ENCODE peak calls at places on chromosomes 12 and 14, in five cellular contexts. P, O, R, C and K are unnamed samples.

GRCh38 chr12:3998397-3998796 is 125.2 kb upstream of the PARP11 start:
- DNase-seq in C (no peak), R (no peak), P (no peak), O (no peak), K (no peak)

GRCh38 chr14:103378042-103378854 is 7.0 kb upstream of the MARK3 start:
- DNase-seq in O (peak), R (no peak), C (no peak), P (no peak), K (peak)

GRCh38 chr12:91913651-91914050 is 232.0 kb downstream of the BTG1 start:
- DNase-seq in O (no peak), R (no peak), C (no peak), P (no peak), K (no peak)

GRCh38 chr12:8681129-8681902 is 16.5 kb upstream of the RIMKLB start:
- DNase-seq in O (no peak), R (no peak), P (peak), C (no peak), K (no peak)

GRCh38 chr12:11650279-11650696 is 814 bp downstream of the ETV6 start:
- DNase-seq in O (no peak), P (no peak), R (no peak), C (no peak), K (no peak)

GRCh38 chr14:71206766-71207371 is 299.6 kb downstream of the PCNX1 start:
- DNase-seq in P (peak), C (no peak), O (no peak), R (no peak), K (no peak)

GRCh38 chr14:31410048-31410654 is 10.2 kb downstream of the HEATR5A start:
- DNase-seq in C (no peak), O (no peak), R (no peak), P (no peak), K (no peak)

GRCh38 chr14:77309122-77309521 is 11.6 kb downstream of the POMT2 start:
- DNase-seq in R (no peak), P (no peak), O (no peak), C (no peak), K (no peak)

GRCh38 chr12:14850929-14851663 is 7.8 kb upstream of the ART4 start:
- DNase-seq in C (peak), O (no peak), R (no peak), P (no peak), K (no peak)

GRCh38 chr14:104423224-104423681 is 156.3 kb upstream of the C14orf180 start:
- DNase-seq in C (no peak), O (no peak), P (no peak), R (no peak), K (no peak)

GRCh38 chr12:32755051-32755653 is 545 bp downstream of the YARS2 start:
- DNase-seq in P (peak), C (peak), R (peak), O (peak), K (peak)

GRCh38 chr14:100644784-100645183 is 57.6 kb upstream of the BEGAIN start:
- DNase-seq in O (no peak), P (no peak), R (no peak), C (no peak), K (peak)

DNA sequence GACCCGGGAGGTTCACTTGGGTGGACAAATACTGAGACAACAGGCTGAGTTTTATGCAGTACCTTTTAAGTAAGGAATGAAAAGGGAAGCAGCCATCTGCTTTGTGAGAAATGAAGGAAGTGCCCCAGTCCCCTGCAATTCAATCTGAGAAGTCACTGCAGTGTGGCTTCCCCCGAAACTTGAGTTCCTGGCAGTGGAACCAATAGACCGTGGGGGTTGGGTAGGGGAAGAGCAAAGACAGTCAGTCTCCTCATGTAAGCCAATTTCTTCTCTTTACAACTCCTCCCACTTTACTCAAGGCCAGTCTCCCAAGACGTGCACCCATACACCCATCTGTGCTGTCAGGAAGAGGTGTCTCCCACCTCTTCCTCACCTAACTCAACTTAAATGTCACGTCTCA is 206.5 kb downstream of the BCAT1 start:
- DNase-seq in P (no peak), R (no peak), O (no peak), C (peak), K (no peak)
- TF ChIP-seq HDAC2 in P (no peak), R (no peak), O (no peak), C (no peak), K (no peak)

GRCh38 chr14:90660865-90661570 is 155.2 kb downstream of the TTC7B start:
- DNase-seq in R (no peak), C (no peak), P (no peak), O (no peak), K (no peak)

GRCh38 chr14:90655829-90656228 is 160.4 kb downstream of the TTC7B start:
- DNase-seq in R (no peak), O (no peak), P (no peak), C (no peak), K (no peak)

GRCh38 chr14:90656986-90657385 is 159.2 kb downstream of the TTC7B start:
- DNase-seq in O (no peak), R (no peak), P (no peak), C (no peak), K (no peak)

GRCh38 chr14:90661881-90662280 is 154.3 kb downstream of the TTC7B start:
- DNase-seq in P (no peak), R (no peak), O (no peak), C (no peak), K (no peak)

DNA sequence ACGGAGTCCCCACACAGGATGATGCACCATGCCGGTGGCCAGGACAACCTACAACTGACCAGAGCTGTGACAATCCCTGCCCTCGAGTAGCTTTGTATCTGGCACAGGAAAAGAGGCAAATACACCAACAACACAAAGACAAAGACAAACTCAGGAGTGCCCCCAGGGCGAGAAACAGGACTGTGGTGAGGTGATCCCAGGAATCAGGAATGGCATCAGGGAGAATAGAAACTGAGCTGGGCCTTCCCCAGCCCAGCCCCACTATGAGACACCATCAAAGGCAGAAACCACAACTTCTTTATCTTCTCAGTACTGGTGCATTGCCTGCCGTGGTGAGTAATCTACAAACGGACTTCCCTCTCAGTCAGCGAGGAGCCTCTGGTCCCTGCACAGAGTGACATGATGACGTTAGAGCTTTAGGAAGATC is 157.7 kb downstream of the TTC7B start:
- DNase-seq in R (no peak), C (no peak), O (no peak), P (no peak), K (no peak)
- TF ChIP-seq HDAC2 in R (no peak), C (no peak), O (no peak), P (no peak), K (no peak)

GRCh38 chr12:57603758-57604453 is 718 bp upstream of the DTX3 start:
- DNase-seq in O (no peak), C (no peak), R (no peak), P (no peak), K (no peak)

GRCh38 chr12:57603323-57603722 is 1.3 kb upstream of the DTX3 start:
- DNase-seq in C (no peak), O (no peak), P (no peak), R (no peak), K (no peak)

GRCh38 chr12:57602544-57602943 is 2.1 kb upstream of the DTX3 start:
- DNase-seq in R (no peak), C (no peak), O (no peak), P (no peak), K (no peak)

GRCh38 chr12:57604454-57605307 is at the start of gene DTX3:
- DNase-seq in C (no peak), O (no peak), R (no peak), P (no peak), K (no peak)

DNA sequence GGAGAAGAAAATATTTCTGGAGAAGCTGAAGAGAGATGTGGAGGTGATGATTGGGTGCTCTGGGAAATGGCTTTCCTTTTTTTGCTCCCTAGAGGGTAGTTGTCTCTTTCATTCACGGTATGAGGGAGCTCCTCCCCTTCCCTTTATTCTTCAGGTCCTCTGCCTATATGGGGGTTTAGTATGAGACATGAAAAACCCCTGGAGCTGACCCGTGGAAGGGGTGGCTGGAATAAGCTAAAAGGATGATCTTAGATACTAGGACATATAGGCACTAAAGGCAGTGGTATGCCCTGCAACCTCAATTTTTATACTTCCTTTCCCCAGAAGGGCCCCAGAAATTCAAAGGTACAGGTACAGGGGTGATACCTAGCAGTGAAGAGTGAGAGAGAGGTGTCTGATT is 4.2 kb upstream of the DTX3 start:
- DNase-seq in C (no peak), O (no peak), P (no peak), R (no peak), K (no peak)
- TF ChIP-seq HDAC2 in C (no peak), O (no peak), P (no peak), R (no peak), K (no peak)

DNA sequence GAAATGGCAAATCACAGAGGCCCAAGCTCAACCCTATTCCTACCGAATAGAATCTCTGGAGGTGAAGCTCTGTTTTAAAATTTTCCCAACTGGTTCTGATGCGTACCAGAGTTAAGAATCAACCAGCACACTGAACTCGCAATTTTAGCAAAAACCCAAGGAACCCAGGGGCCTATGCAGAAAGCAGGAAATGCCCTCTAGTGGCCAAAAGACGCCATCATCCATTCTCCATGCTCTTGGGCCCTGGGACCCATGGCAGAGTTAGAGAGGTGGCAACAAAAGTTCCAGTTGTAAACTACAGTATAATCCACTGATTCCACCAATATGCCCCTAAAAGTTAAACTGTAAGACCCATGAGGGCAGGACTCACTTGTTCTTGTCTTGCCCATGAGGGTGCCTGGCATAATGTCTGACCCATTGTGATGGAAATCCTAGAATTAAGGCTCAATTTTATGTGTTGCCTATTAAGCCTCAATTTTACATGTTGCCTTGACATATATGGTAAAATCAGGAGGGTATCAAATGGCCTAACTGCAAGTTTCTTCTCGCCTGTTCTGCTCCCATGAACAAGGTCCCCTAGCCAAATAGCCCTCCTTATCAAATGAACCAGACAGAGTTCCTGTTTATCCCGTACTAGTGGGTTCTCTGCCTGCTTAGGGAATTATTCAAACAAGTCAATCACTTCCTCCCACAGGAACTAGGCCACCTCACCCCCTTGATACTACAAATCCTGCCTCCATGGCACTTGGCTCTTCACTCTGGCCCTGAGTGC is 137.5 kb upstream of the CPM start:
- DNase-seq in R (peak), C (no peak), P (peak), O (peak), K (peak)
- TF ChIP-seq HDAC2 in R (no peak), C (no peak), P (no peak), O (no peak), K (no peak)

DNA sequence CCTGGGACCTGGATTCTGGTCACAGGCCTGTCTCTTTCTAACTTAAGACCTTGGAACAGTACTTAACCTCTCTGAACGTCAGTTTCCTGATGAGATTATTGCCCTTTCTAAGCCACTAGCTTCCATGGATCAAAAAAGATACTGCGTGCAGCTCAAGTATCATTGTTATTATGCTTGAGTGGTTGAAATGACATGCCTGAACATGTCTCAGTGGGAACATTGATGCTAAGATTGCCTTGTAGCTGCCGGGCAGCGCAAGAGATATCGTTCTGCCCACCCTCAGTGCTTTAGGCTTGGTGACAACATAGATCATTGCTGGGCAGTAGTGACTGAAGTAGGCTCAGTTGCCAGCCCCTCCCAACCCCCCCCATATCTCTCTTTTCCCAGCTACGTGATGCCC is 131.9 kb downstream of the SMOC1 start:
- DNase-seq in P (no peak), C (no peak), R (no peak), O (no peak), K (no peak)
- TF ChIP-seq HDAC2 in P (no peak), C (no peak), R (no peak), O (no peak), K (no peak)

GRCh38 chr14:72616811-72617210 is 277.1 kb downstream of the DPF3 start:
- DNase-seq in R (no peak), C (no peak), O (no peak), P (no peak), K (no peak)

GRCh38 chr14:72616294-72616693 is 277.6 kb downstream of the DPF3 start:
- DNase-seq in O (no peak), R (no peak), P (no peak), C (no peak), K (no peak)

GRCh38 chr14:72618424-72618823 is 275.5 kb downstream of the DPF3 start:
- DNase-seq in C (no peak), R (no peak), P (no peak), O (no peak), K (no peak)

GRCh38 chr14:72619071-72619710 is 274.7 kb downstream of the DPF3 start:
- DNase-seq in C (no peak), R (no peak), P (no peak), O (no peak), K (no peak)

DNA sequence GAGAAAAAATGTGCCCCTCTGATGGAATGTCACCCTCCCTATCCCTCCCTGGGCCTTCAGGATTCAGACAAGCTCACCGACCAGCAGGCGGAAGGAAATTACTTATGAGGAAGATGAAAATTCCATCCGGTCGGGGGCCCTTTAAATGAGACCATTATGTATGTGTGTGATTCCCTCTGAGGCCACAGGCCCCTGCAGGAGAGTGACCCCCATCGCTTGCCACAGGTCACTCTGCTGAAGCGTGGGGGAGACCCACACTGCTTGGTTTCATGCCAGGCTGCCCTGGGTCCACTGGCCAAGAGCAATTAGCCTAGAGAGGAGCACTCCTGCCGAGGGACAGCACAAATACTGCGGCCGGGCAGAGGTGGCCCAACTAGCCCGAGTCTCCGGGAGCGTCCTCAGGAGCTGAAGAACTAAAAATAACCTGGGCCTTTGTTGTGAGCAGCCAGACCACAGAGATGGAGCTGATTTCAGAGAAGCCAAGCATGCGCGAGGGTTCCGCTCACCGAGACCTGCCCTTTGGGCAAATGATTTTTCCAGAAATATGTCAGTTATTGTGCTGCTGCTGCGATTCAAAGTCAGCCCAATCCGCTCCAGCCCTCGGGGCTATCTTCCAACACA is 276.4 kb downstream of the DPF3 start:
- DNase-seq in O (no peak), P (no peak), R (no peak), C (no peak), K (no peak)
- TF ChIP-seq HDAC2 in O (no peak), P (no peak), R (no peak), C (no peak), K (no peak)